ENCODE peak calls at places on chromosome 20, in nine cellular contexts. D is WTC11, Q is Calu3, V is PC-3, R is OCI-LY7, I is cardiac fibroblast, H is GM20000, F is Peyer's patch, L is astrocyte. J is an unnamed sample.

GRCh38 chr20:50996901-50997830 is 25.7 kb downstream of the KCNG1 start:
- DNase-seq in D (no peak), Q (no peak), V (peak; percentile 62), R (no peak), I (no peak), H (no peak), F (no peak), L (peak; percentile 60), J (no peak)

GRCh38 chr20:21725892-21726291 is 20.4 kb downstream of the PAX1 start:
- DNase-seq in D (no peak), Q (no peak), V (no peak), R (no peak), I (no peak), H (no peak), F (no peak), L (no peak), J (no peak)

GRCh38 chr20:37567671-37568588 is 40.3 kb upstream of the BLCAP start:
- DNase-seq in D (peak; percentile 46), Q (no peak), V (peak; percentile 27), R (no peak), I (no peak), H (no peak), F (no peak), L (no peak), J (no peak)

GRCh38 chr20:25540273-25540672 is 45.1 kb downstream of the NINL start:
- DNase-seq in D (peak; percentile 52), Q (no peak), V (peak; percentile 39), R (no peak), I (no peak), H (no peak), F (no peak), L (no peak), J (no peak)

GRCh38 chr20:57809661-57810172 is 99.9 kb upstream of the PMEPA1 start:
- DNase-seq in D (no peak), Q (no peak), V (peak; percentile 68), R (no peak), I (no peak), H (no peak), F (no peak), L (no peak), J (no peak)

GRCh38 chr20:57327820-57328219 is 1.8 kb upstream of the SPO11 start:
- DNase-seq in D (no peak), Q (no peak), V (no peak), R (no peak), I (no peak), H (no peak), F (no peak), L (no peak), J (no peak)

GRCh38 chr20:50610212-50610718 is 81.1 kb downstream of the RIPOR3 start:
- DNase-seq in D (no peak), Q (no peak), V (peak; percentile 48), R (peak; percentile 36), I (no peak), H (no peak), F (no peak), L (no peak), J (no peak)

GRCh38 chr20:52372169-52372568 is 180.6 kb upstream of the ZFP64 start:
- DNase-seq in D (no peak), Q (no peak), V (no peak), R (no peak), I (no peak), H (no peak), F (no peak), L (no peak), J (no peak)

GRCh38 chr20:54491443-54491842 is 16.1 kb downstream of the DOK5 start:
- DNase-seq in D (no peak), Q (no peak), V (no peak), R (no peak), I (no peak), H (no peak), F (no peak), L (no peak), J (no peak)

GRCh38 chr20:760751-761417 is 7.4 kb downstream of the SLC52A3 start:
- DNase-seq in D (peak; percentile 76), Q (no peak), V (no peak), R (peak; percentile 48), I (peak; percentile 18), H (peak; percentile 71), F (no peak), L (no peak), J (peak; percentile 79)

GRCh38 chr20:11350126-11351005 is 567.3 kb upstream of the BTBD3 start:
- DNase-seq in D (no peak), Q (no peak), V (no peak), R (no peak), I (peak; percentile 76), H (no peak), F (no peak), L (peak; percentile 43), J (no peak)
- TF ChIP-seq CTCF in D (no peak), Q (no peak), V (no peak), R (no peak), I (no peak), H (no peak), F (no peak), L (no peak), J (no peak)

DNA sequence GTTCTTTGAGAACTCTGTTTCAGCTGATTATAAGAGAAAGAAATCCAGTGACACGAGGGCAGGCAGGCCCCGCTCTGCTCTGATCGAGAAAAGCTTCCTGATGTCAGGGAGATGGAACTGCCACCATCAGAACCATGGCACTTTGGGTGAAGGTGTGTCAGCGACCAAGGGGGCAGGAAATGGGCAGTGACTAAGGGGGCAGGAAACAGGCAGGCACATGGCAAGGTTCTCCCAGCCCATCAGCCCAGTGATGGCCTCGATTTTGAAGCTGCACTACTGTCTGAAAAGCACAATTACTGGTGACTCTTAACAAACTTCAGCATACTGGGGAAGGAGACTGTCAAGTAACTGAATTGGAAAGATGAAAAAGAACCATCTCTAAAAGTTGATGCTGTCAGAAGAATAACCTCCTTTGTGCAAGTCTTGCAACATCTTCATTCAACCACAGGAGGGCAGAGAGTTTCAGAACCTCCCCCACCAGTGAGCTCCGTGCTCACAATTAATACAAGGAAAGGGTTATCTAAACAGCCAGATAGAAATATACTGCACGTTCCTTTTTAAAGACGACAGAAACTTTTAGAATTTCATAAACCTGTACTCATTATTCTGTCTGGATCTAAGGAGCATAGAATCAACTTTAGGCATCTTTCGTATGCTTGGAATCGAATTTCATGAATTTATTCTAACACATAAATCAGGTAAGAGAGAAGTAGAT is 39.1 kb downstream of the TMX4 start:
- DNase-seq in D (peak; percentile 17), Q (peak; percentile 12), V (peak; percentile 62), R (peak; percentile 36), I (peak; percentile 72), H (peak; percentile 32), F (no peak), L (peak; percentile 29), J (peak; percentile 7)
- TF ChIP-seq CTCF in D (peak; percentile 41), Q (no peak), V (peak; percentile 83), R (peak; percentile 76), I (peak; percentile 63), H (peak; percentile 20), F (peak; percentile 41), L (peak; percentile 60), J (peak; percentile 55)

DNA sequence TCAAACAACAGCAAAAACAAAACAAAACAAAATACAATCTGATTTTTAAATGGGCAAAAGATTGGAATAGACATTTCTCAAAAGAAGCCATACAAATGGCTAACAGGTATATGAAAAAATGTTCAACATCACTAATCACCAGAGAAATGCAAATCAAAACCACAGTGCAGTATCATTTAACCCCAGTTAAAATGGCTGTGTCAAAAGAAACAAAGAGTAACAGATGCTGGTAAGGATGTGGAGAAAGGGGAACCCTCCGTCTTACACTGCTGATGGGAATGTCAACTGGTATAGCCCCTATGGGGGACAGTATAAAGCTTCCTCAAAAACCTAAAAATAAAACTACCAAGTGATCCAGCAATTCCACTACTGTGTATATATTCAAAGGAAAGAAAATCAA is 10.9 kb upstream of the NELFCD start:
- DNase-seq in D (no peak), Q (no peak), V (no peak), R (no peak), I (no peak), H (no peak), F (no peak), L (no peak), J (no peak)
- TF ChIP-seq CTCF in D (no peak), Q (no peak), V (no peak), R (no peak), I (no peak), H (no peak), F (no peak), L (no peak), J (no peak)

GRCh38 chr20:40797425-40797824 is 108.4 kb upstream of the MAFB start:
- DNase-seq in D (no peak), Q (peak; percentile 33), V (peak; percentile 37), R (peak; percentile 61), I (peak; percentile 28), H (peak; percentile 16), F (no peak), L (no peak), J (peak; percentile 17)
- TF ChIP-seq CTCF in D (peak; percentile 30), Q (peak; percentile 68), V (peak; percentile 68), R (peak; percentile 86), I (peak; percentile 40), H (peak; percentile 32), F (peak; percentile 3), L (peak; percentile 37), J (peak; percentile 63)

DNA sequence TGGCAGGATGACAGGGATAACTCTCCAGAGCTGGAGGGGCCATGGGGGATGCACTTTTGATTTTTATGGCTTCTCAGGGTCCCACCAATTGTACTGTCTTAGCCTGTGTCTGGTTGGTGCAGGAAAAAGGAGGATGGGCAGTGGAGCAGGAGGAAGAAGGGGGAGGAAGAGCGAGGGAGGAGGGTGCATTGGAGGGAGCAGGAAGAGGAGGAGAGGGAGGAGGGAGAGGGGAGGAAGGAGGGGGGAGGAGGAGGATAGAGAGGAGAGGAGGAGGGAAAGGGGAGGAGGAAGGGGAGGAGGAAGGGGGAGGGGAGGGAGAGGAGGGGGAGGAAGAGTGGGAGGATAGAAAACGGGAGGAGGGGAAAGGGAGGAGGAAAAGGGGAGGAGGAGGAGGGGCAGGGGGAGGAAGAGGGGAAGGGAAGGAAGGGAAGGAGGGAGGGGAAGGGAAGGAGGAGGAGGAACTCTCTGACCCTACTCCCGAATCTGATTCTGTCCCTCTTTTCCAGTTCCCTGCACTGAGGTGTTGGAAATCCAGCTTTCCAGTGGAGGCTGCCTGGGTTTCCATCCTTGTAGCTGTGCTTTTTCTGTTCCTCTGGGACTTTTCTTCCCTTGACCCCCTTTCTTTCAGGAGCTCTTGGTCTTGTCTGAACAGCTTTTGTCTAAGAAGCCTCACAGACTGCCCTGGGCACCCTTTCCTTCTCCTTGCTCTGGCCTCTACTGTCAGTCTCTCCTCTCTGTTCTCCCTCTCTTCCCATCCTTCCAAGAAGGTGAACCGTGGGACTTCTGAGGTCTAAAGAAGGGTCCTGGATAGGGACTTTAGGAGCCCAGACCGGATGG is 149.4 kb downstream of the DHX35 start:
- DNase-seq in D (no peak), Q (no peak), V (no peak), R (no peak), I (no peak), H (no peak), F (no peak), L (no peak), J (no peak)
- TF ChIP-seq CTCF in D (no peak), Q (no peak), V (no peak), R (no peak), I (no peak), H (no peak), F (no peak), L (no peak), J (no peak)